ENCODE peak calls at places on chromosomes 3 and 15, in nine cellular contexts. F, A, V, H, X, O, C, N and T are unnamed samples.

GRCh38 chr15:67358812-67359211 is 104.2 kb downstream of the IQCH start:
- DNase-seq in F (peak), A (no peak), V (no peak), H (no peak), X (no peak), O (no peak), C (no peak), N (no peak), T (no peak)

GRCh38 chr3:73144828-73145227 is 83.4 kb downstream of the EBLN2 start:
- DNase-seq in F (no peak), A (no peak), V (no peak), H (no peak), X (no peak), O (no peak), C (no peak), N (no peak), T (peak)

GRCh38 chr3:22399566-22399965 is 648.6 kb upstream of the ZNF385D start:
- DNase-seq in F (no peak), A (no peak), V (no peak), H (no peak), X (no peak), O (no peak), C (no peak), N (no peak), T (no peak)

GRCh38 chr3:43727930-43728329 is 37.2 kb downstream of the ABHD5 start:
- DNase-seq in F (no peak), A (no peak), V (no peak), H (no peak), X (no peak), O (no peak), C (no peak), N (no peak), T (no peak)

GRCh38 chr15:41779662-41780157 is 5.4 kb downstream of the MAPKBP1 start:
- DNase-seq in F (no peak), A (no peak), V (no peak), H (peak), X (no peak), O (no peak), C (no peak), N (no peak), T (no peak)

GRCh38 chr3:172787746-172788145 is 37.2 kb downstream of the ECT2 start:
- DNase-seq in F (no peak), A (no peak), V (no peak), H (peak), X (no peak), O (no peak), C (no peak), N (no peak), T (no peak)

GRCh38 chr3:70992131-70992530 is 591.4 kb downstream of the FOXP1 start:
- DNase-seq in F (no peak), A (no peak), V (no peak), H (no peak), X (no peak), O (no peak), C (no peak), N (no peak), T (no peak)

GRCh38 chr15:81168680-81169079 is 28.0 kb upstream of the IL16 start:
- DNase-seq in F (no peak), A (no peak), V (no peak), H (no peak), X (no peak), O (no peak), C (no peak), N (no peak), T (no peak)

GRCh38 chr3:45688194-45688881 is 858 bp upstream of the SACM1L start:
- DNase-seq in F (peak), A (peak), V (no peak), H (peak), X (peak), O (no peak), C (peak), N (no peak), T (no peak)

GRCh38 chr3:71189480-71189879 is 394.0 kb downstream of the FOXP1 start:
- DNase-seq in F (no peak), A (no peak), V (no peak), H (no peak), X (no peak), O (no peak), C (no peak), N (no peak), T (no peak)

GRCh38 chr3:86989611-86990010 is 1.3 kb downstream of the VGLL3 start:
- DNase-seq in F (no peak), A (no peak), V (no peak), H (no peak), X (no peak), O (no peak), C (no peak), N (no peak), T (no peak)

GRCh38 chr3:14771593-14772497 is 46.9 kb upstream of the FGD5 start:
- DNase-seq in F (no peak), A (no peak), V (no peak), H (no peak), X (no peak), O (peak), C (no peak), N (no peak), T (peak)

GRCh38 chr15:81922143-81922542 is 123.7 kb downstream of the MEX3B start:
- DNase-seq in F (no peak), A (no peak), V (no peak), H (no peak), X (no peak), O (no peak), C (no peak), N (no peak), T (no peak)

GRCh38 chr3:29440321-29441019 is 159.6 kb downstream of the RBMS3 start:
- DNase-seq in F (peak), A (no peak), V (no peak), H (peak), X (no peak), O (no peak), C (no peak), N (no peak), T (no peak)

GRCh38 chr15:65082303-65082958 is 5.9 kb downstream of the KBTBD13 start:
- DNase-seq in F (no peak), A (peak), V (no peak), H (peak), X (no peak), O (no peak), C (no peak), N (no peak), T (no peak)

GRCh38 chr3:158261371-158261991 is 151.6 kb downstream of the RSRC1 start:
- DNase-seq in F (no peak), A (no peak), V (no peak), H (peak), X (no peak), O (no peak), C (no peak), N (no peak), T (no peak)

GRCh38 chr15:89157918-89158564 is 63.3 kb downstream of the RLBP1 start:
- DNase-seq in F (no peak), A (no peak), V (no peak), H (no peak), X (no peak), O (no peak), C (no peak), N (no peak), T (no peak)

GRCh38 chr3:169334994-169335393 is 328.5 kb downstream of the MECOM start:
- DNase-seq in F (no peak), A (no peak), V (no peak), H (no peak), X (no peak), O (no peak), C (no peak), N (no peak), T (no peak)

GRCh38 chr3:34955684-34956083 is 683.6 kb upstream of the ARPP21 start:
- DNase-seq in F (no peak), A (no peak), V (no peak), H (no peak), X (no peak), O (no peak), C (no peak), N (no peak), T (no peak)

GRCh38 chr3:107384907-107385306 is 7.7 kb downstream of the CCDC54 start:
- DNase-seq in F (no peak), A (no peak), V (no peak), H (no peak), X (no peak), O (no peak), C (no peak), N (no peak), T (no peak)

GRCh38 chr15:45573961-45574629 is 13.1 kb upstream of the BLOC1S6 start:
- DNase-seq in F (peak), A (peak), V (no peak), H (no peak), X (no peak), O (no peak), C (no peak), N (no peak), T (no peak)

GRCh38 chr3:169659858-169660614 is 3.5 kb downstream of the MECOM start:
- DNase-seq in F (no peak), A (peak), V (no peak), H (no peak), X (no peak), O (no peak), C (peak), N (no peak), T (no peak)

GRCh38 chr3:197802505-197803459 is 11.7 kb downstream of the LRCH3 start:
- DNase-seq in F (no peak), A (no peak), V (no peak), H (no peak), X (no peak), O (no peak), C (no peak), N (no peak), T (no peak)

GRCh38 chr3:9862391-9863235 is 17.4 kb downstream of the CIDEC start:
- DNase-seq in F (peak), A (peak), V (peak), H (no peak), X (peak), O (no peak), C (peak), N (no peak), T (no peak)

GRCh38 chr3:110925804-110926203 is 145.8 kb upstream of the NECTIN3 start:
- DNase-seq in F (no peak), A (no peak), V (no peak), H (no peak), X (no peak), O (no peak), C (no peak), N (no peak), T (no peak)

GRCh38 chr3:159796226-159796625 is 192.4 kb upstream of the IL12A start:
- DNase-seq in F (no peak), A (no peak), V (no peak), H (no peak), X (no peak), O (no peak), C (no peak), N (no peak), T (no peak)

GRCh38 chr3:183829466-183829865 is 4.1 kb upstream of the MAP6D1 start:
- DNase-seq in F (no peak), A (no peak), V (no peak), H (no peak), X (no peak), O (no peak), C (no peak), N (no peak), T (peak)

GRCh38 chr3:72482589-72483249 is 365.5 kb downstream of the SHQ1 start:
- DNase-seq in F (no peak), A (no peak), V (peak), H (peak), X (peak), O (peak), C (peak), N (peak), T (no peak)

GRCh38 chr3:149894211-149894610 is 76.5 kb downstream of the PFN2 start:
- DNase-seq in F (no peak), A (no peak), V (no peak), H (no peak), X (no peak), O (no peak), C (no peak), N (no peak), T (no peak)

GRCh38 chr3:141272906-141273662 is 41.5 kb downstream of the PXYLP1 start:
- DNase-seq in F (no peak), A (no peak), V (no peak), H (no peak), X (no peak), O (peak), C (no peak), N (no peak), T (peak)

GRCh38 chr3:24060055-24060454 is 115.0 kb downstream of the NR1D2 start:
- DNase-seq in F (no peak), A (no peak), V (no peak), H (peak), X (no peak), O (no peak), C (no peak), N (peak), T (no peak)

GRCh38 chr15:50794102-50794501 is 28.6 kb upstream of the SPPL2A start:
- DNase-seq in F (no peak), A (no peak), V (no peak), H (no peak), X (no peak), O (no peak), C (no peak), N (no peak), T (no peak)

GRCh38 chr3:48598323-48599076 is 3.4 kb upstream of the COL7A1 start:
- DNase-seq in F (no peak), A (no peak), V (peak), H (peak), X (peak), O (peak), C (no peak), N (peak), T (peak)

GRCh38 chr15:100111103-100112060 is 230.4 kb downstream of the ADAMTS17 start:
- DNase-seq in F (no peak), A (no peak), V (peak), H (peak), X (no peak), O (peak), C (no peak), N (peak), T (no peak)

GRCh38 chr3:48518755-48519154 is 14.8 kb upstream of the SHISA5 start:
- DNase-seq in F (no peak), A (no peak), V (no peak), H (no peak), X (no peak), O (no peak), C (no peak), N (no peak), T (no peak)

GRCh38 chr15:23646165-23647000 is 1.3 kb downstream of the MAGEL2 start:
- DNase-seq in F (no peak), A (no peak), V (no peak), H (no peak), X (no peak), O (no peak), C (no peak), N (no peak), T (no peak)

GRCh38 chr15:23645379-23646164 is 2.1 kb downstream of the MAGEL2 start:
- DNase-seq in F (peak), A (peak), V (no peak), H (no peak), X (no peak), O (no peak), C (no peak), N (no peak), T (no peak)

GRCh38 chr15:23647421-23648375 is at the start of gene MAGEL2:
- DNase-seq in F (peak), A (peak), V (no peak), H (no peak), X (no peak), O (no peak), C (no peak), N (no peak), T (no peak)

GRCh38 chr15:23647001-23647295 is 719 bp downstream of the MAGEL2 start:
- DNase-seq in F (no peak), A (no peak), V (no peak), H (no peak), X (no peak), O (no peak), C (no peak), N (no peak), T (no peak)

GRCh38 chr15:23648920-23649515 is 1.4 kb upstream of the MAGEL2 start:
- DNase-seq in F (peak), A (no peak), V (no peak), H (peak), X (peak), O (no peak), C (no peak), N (no peak), T (no peak)
- TF ChIP-seq CTCF in F (peak), A (peak), V (peak), H (peak), X (peak), O (peak), C (peak), N (peak), T (peak)

GRCh38 chr3:79516795-79517194 is 251.0 kb downstream of the ROBO1 start:
- DNase-seq in F (no peak), A (no peak), V (no peak), H (peak), X (no peak), O (no peak), C (no peak), N (no peak), T (no peak)

GRCh38 chr3:79517766-79518413 is 249.9 kb downstream of the ROBO1 start:
- DNase-seq in F (no peak), A (no peak), V (no peak), H (peak), X (no peak), O (no peak), C (no peak), N (peak), T (no peak)

DNA sequence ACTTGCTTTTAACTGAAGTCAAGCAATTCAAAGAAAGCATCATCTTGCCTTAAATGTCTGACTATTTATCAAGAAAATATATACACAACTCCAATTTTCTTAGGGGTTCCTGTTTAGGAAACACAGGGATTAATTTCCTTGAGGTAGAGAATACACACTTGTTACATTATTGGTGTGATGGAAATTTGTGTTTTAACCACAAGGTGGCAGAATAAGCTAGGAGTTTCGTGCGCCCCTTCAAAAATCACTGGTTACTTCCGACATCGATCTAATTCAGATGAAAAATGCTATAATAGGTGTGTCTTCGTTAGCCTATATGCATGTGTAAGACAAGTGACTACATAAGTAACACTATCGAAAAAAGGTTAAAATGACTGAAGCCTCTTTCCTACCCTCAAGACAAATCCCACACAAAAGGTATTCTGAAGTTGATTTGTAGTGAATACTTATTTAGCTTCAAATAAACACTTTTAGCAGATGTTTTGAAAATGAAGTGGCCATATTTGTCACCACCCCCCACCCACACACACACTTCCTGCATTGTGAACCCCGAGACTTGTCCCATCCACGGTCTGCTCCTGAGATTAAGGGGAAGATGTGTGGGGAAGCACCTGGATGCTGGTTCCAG is 246.5 kb downstream of the ROBO1 start:
- DNase-seq in F (no peak), A (no peak), V (no peak), H (peak), X (peak), O (no peak), C (no peak), N (peak), T (no peak)
- TF ChIP-seq CTCF in F (peak), A (peak), V (peak), H (peak), X (peak), O (peak), C (peak), N (peak), T (peak)

GRCh38 chr3:181379278-181379677 is 332.4 kb upstream of the SOX2 start:
- DNase-seq in F (no peak), A (no peak), V (no peak), H (no peak), X (no peak), O (no peak), C (no peak), N (no peak), T (no peak)
- TF ChIP-seq CTCF in F (no peak), A (no peak), V (no peak), H (no peak), X (no peak), O (no peak), C (no peak), N (no peak), T (no peak)

DNA sequence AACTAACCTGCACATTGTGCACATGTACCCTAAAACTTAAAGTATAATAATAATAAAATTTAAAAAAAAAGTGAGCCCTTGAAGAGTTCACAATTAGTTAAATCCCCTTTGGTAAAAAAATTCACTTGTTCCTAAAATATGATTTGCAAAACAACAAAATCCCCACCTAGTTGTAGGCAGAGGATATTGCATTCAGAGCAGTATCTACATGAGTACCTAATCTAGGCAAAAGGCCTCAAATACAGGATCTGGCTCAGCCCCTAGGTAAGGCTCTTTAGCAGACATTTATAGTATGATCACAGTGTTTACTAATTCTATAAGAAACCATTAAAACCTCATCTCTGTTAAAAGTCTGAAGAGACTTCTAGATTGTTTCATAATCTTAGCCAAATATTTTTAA is 89.3 kb upstream of the CCDC80 start:
- DNase-seq in F (no peak), A (no peak), V (no peak), H (peak), X (no peak), O (no peak), C (no peak), N (no peak), T (no peak)
- TF ChIP-seq CTCF in F (peak), A (no peak), V (no peak), H (peak), X (no peak), O (no peak), C (peak), N (no peak), T (peak)

GRCh38 chr15:74308643-74308945 is 58.9 kb downstream of the CYP11A1 start:
- DNase-seq in F (no peak), A (peak), V (no peak), H (no peak), X (no peak), O (no peak), C (no peak), N (no peak), T (no peak)

GRCh38 chr15:74305687-74306086 is 61.8 kb downstream of the CYP11A1 start:
- DNase-seq in F (no peak), A (no peak), V (no peak), H (no peak), X (no peak), O (no peak), C (no peak), N (no peak), T (no peak)

GRCh38 chr15:74304459-74304858 is 63.0 kb downstream of the CYP11A1 start:
- DNase-seq in F (no peak), A (no peak), V (no peak), H (no peak), X (no peak), O (no peak), C (no peak), N (no peak), T (no peak)

GRCh38 chr15:74306801-74307217 is 60.6 kb downstream of the CYP11A1 start:
- DNase-seq in F (no peak), A (peak), V (no peak), H (peak), X (no peak), O (no peak), C (no peak), N (no peak), T (no peak)

DNA sequence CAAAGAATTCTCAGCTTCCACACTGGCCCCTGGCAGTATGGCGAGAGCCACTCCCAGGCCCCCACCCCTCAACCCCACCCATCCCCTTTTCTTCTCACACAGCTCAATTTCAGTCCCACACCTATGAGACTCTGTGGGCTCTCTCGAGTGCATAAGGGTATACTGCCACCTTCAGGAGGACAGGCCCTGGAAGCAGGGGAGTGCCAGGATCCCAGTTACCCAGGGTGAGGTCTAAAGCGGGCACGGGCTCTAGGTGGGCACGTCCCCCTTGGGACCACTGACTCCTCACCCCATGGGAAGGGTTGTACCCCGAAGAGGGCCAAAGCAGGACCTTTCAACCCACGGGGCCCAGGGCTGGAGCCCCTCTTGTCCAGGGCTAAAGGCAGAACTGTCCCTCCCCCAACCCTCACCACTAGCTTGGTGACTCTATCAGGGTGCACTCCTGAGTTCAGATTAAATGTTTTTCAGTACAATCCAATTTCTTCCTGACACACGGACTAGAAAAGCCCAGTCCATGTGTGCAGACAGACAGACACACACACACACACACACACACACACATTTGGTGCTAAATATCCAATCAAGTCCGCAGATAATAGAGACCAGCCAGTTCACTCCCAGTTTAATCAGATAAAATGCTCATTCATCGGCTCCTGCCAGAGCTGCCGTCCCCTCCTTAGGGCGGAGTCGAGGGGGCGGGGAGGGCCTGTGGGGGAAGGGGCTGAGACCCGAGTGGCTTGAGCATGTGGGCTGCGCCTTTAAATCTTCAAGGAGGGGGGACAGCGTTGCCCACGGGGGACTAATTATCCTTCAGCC is 59.4 kb downstream of the CYP11A1 start:
- DNase-seq in F (peak), A (peak), V (no peak), H (peak), X (peak), O (no peak), C (peak), N (peak), T (no peak)
- TF ChIP-seq CTCF in F (peak), A (peak), V (peak), H (peak), X (peak), O (peak), C (peak), N (peak), T (peak)

GRCh38 chr15:96353931-96354730 is 23.6 kb downstream of the NR2F2 start:
- DNase-seq in F (peak), A (peak), V (peak), H (peak), X (no peak), O (peak), C (no peak), N (no peak), T (no peak)
- TF ChIP-seq CTCF in F (peak), A (peak), V (peak), H (peak), X (peak), O (peak), C (no peak), N (no peak), T (peak)